ENCODE peak calls at places on chromosomes 3 and 15, in six cellular contexts. One of them, this sample, is unnamed.

GRCh38 chr3:16236856-16237393 is 27.8 kb downstream of the DPH3 start:
- DNase-seq in transverse colon: no peak
- DNase-seq in GM12878: no peak
- DNase-seq in sigmoid colon: no peak
- DNase-seq in GM12892: no peak
- DNase-seq in HCT116: no peak
- DNase-seq in this sample: no peak

GRCh38 chr3:36926292-36926897 is 18.5 kb downstream of the TRANK1 start:
- DNase-seq in HCT116: no peak
- DNase-seq in transverse colon: no peak
- DNase-seq in GM12878: no peak
- DNase-seq in GM12892: no peak
- DNase-seq in sigmoid colon: no peak
- DNase-seq in this sample: no peak

GRCh38 chr3:184354121-184354728 is 7.2 kb downstream of the CLCN2 start:
- DNase-seq in HCT116: no peak
- DNase-seq in GM12878: no peak
- DNase-seq in GM12892: peak
- DNase-seq in sigmoid colon: no peak
- DNase-seq in transverse colon: peak
- DNase-seq in this sample: peak

GRCh38 chr3:51819709-51820406 is 40.8 kb upstream of the IQCF6 start:
- DNase-seq in HCT116: peak
- DNase-seq in sigmoid colon: no peak
- DNase-seq in GM12878: no peak
- DNase-seq in GM12892: no peak
- DNase-seq in transverse colon: no peak
- DNase-seq in this sample: no peak

GRCh38 chr3:123791898-123792297 is 92.2 kb downstream of the MYLK start:
- DNase-seq in HCT116: no peak
- DNase-seq in GM12878: no peak
- DNase-seq in transverse colon: no peak
- DNase-seq in sigmoid colon: no peak
- DNase-seq in GM12892: no peak
- DNase-seq in this sample: no peak

GRCh38 chr3:60269829-60270266 is 981.4 kb downstream of the FHIT start:
- DNase-seq in GM12878: no peak
- DNase-seq in transverse colon: no peak
- DNase-seq in GM12892: no peak
- DNase-seq in sigmoid colon: no peak
- DNase-seq in HCT116: no peak
- DNase-seq in this sample: no peak

GRCh38 chr15:36109943-36110658 is 469.3 kb upstream of the CDIN1 start:
- DNase-seq in GM12892: no peak
- DNase-seq in HCT116: no peak
- DNase-seq in sigmoid colon: no peak
- DNase-seq in GM12878: no peak
- DNase-seq in transverse colon: no peak
- DNase-seq in this sample: no peak

GRCh38 chr15:23869391-23869790 is 182.3 kb upstream of the NDN start:
- DNase-seq in sigmoid colon: no peak
- DNase-seq in GM12878: no peak
- DNase-seq in transverse colon: peak
- DNase-seq in GM12892: no peak
- DNase-seq in HCT116: no peak
- DNase-seq in this sample: no peak

GRCh38 chr3:65672876-65673815 is 365.6 kb downstream of the MAGI1 start:
- DNase-seq in transverse colon: peak
- DNase-seq in HCT116: peak
- DNase-seq in GM12892: no peak
- DNase-seq in GM12878: no peak
- DNase-seq in sigmoid colon: peak
- DNase-seq in this sample: peak

GRCh38 chr3:186239321-186239720 is 122.7 kb downstream of the DGKG start:
- DNase-seq in transverse colon: no peak
- DNase-seq in GM12878: no peak
- DNase-seq in GM12892: no peak
- DNase-seq in sigmoid colon: no peak
- DNase-seq in HCT116: no peak
- DNase-seq in this sample: no peak

GRCh38 chr15:42921049-42921731 is 612 bp upstream of the TTBK2 start:
- DNase-seq in HCT116: no peak
- DNase-seq in GM12892: no peak
- DNase-seq in GM12878: no peak
- DNase-seq in sigmoid colon: peak
- DNase-seq in transverse colon: peak
- DNase-seq in this sample: no peak

GRCh38 chr15:68875377-68876116 is 54.8 kb upstream of the SPESP1 start:
- DNase-seq in GM12892: peak
- DNase-seq in sigmoid colon: peak
- DNase-seq in GM12878: peak
- DNase-seq in HCT116: peak
- DNase-seq in transverse colon: peak
- DNase-seq in this sample: peak

GRCh38 chr3:156648086-156648485 is 26.3 kb upstream of the TIPARP start:
- DNase-seq in GM12892: no peak
- DNase-seq in transverse colon: no peak
- DNase-seq in HCT116: no peak
- DNase-seq in sigmoid colon: no peak
- DNase-seq in GM12878: no peak
- DNase-seq in this sample: no peak

GRCh38 chr15:25862469-25863066 is 559 bp downstream of the ATP10A start:
- DNase-seq in GM12878: no peak
- DNase-seq in sigmoid colon: no peak
- DNase-seq in GM12892: no peak
- DNase-seq in transverse colon: no peak
- DNase-seq in HCT116: no peak
- DNase-seq in this sample: no peak

GRCh38 chr3:78589242-78589641 is 1178.6 kb downstream of the ROBO1 start:
- DNase-seq in HCT116: no peak
- DNase-seq in transverse colon: no peak
- DNase-seq in GM12878: no peak
- DNase-seq in GM12892: no peak
- DNase-seq in sigmoid colon: no peak
- DNase-seq in this sample: no peak

GRCh38 chr15:49415171-49415570 is 7.9 kb upstream of the FGF7 start:
- DNase-seq in GM12878: no peak
- DNase-seq in transverse colon: no peak
- DNase-seq in HCT116: no peak
- DNase-seq in GM12892: no peak
- DNase-seq in sigmoid colon: no peak
- DNase-seq in this sample: no peak

GRCh38 chr15:101451192-101451799 is 38.2 kb downstream of the PCSK6 start:
- DNase-seq in GM12892: no peak
- DNase-seq in GM12878: no peak
- DNase-seq in sigmoid colon: peak
- DNase-seq in transverse colon: no peak
- DNase-seq in HCT116: no peak
- DNase-seq in this sample: no peak

GRCh38 chr15:63970723-63971426 is 75.4 kb downstream of the DAPK2 start:
- DNase-seq in sigmoid colon: no peak
- DNase-seq in GM12892: peak
- DNase-seq in GM12878: peak
- DNase-seq in HCT116: no peak
- DNase-seq in transverse colon: no peak
- DNase-seq in this sample: peak

GRCh38 chr15:29018406-29018805 is 132.6 kb downstream of the APBA2 start:
- DNase-seq in transverse colon: no peak
- DNase-seq in GM12892: no peak
- DNase-seq in HCT116: no peak
- DNase-seq in sigmoid colon: no peak
- DNase-seq in GM12878: no peak
- DNase-seq in this sample: no peak

GRCh38 chr3:14441240-14441919 is 39.0 kb downstream of the SLC6A6 start:
- DNase-seq in GM12892: no peak
- DNase-seq in GM12878: no peak
- DNase-seq in HCT116: no peak
- DNase-seq in sigmoid colon: no peak
- DNase-seq in transverse colon: no peak
- DNase-seq in this sample: no peak

GRCh38 chr3:15520185-15520584 is 1.3 kb downstream of the COLQ start:
- DNase-seq in GM12892: no peak
- DNase-seq in GM12878: no peak
- DNase-seq in HCT116: no peak
- DNase-seq in sigmoid colon: no peak
- DNase-seq in transverse colon: no peak
- DNase-seq in this sample: no peak

GRCh38 chr15:78362716-78363426 is 22.7 kb downstream of the CRABP1 start:
- DNase-seq in GM12892: no peak
- DNase-seq in sigmoid colon: no peak
- DNase-seq in HCT116: no peak
- DNase-seq in GM12878: no peak
- DNase-seq in transverse colon: no peak
- DNase-seq in this sample: no peak

GRCh38 chr15:40493089-40493840 is 22.5 kb downstream of the CHST14 start:
- DNase-seq in HCT116: no peak
- DNase-seq in GM12878: no peak
- DNase-seq in sigmoid colon: no peak
- DNase-seq in transverse colon: no peak
- DNase-seq in GM12892: no peak
- DNase-seq in this sample: no peak

DNA sequence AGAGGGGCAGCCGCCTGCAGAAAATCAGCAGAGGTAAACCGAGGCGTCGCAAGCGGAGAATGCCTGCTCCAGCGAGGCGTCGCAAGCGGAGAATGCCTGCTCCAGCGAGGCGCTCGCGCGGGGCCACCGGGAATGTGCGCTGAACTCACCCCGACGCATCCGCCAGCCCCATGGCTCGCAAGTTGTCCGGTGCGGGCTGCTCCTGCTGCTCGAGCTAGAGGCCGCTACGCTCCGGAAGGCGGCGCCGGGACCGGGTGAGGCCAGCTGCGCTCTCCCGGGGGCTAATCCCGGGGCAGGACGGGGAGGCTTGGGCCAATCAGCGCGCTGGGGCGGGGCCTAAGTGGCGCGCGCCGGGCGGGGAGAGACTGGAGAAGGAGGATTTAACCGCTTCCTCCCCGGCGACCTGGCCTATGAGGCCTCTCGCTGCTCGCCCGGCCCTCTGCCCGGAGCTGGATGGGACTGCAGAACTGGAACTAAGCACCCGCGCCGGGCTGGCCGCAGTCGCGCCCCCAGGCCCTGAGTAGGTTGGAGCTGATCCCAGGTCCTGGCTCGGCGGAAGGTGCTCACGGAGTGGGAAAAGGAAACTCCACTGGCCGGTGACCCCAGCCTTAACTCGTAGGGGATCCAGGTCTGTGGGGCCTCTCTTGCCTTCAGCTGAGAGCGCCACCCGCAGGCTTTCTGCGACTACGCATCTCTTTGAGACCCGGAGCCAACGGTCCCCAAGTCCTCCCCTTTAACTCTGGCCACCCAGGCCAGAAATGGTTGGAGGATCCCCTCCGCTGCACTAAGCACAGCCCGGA is at the start of gene SLC26A6:
- DNase-seq in GM12878: peak
- DNase-seq in transverse colon: peak
- DNase-seq in GM12892: peak
- DNase-seq in HCT116: peak
- DNase-seq in sigmoid colon: peak
- DNase-seq in this sample: peak
- TF ChIP-seq POLR2A in GM12878: peak
- TF ChIP-seq POLR2A in transverse colon: peak
- TF ChIP-seq POLR2A in GM12892: peak
- TF ChIP-seq POLR2A in HCT116: peak
- TF ChIP-seq POLR2A in sigmoid colon: no peak
- TF ChIP-seq POLR2A in this sample: no peak

GRCh38 chr3:19891740-19892139 is 42.3 kb downstream of the EFHB start:
- DNase-seq in GM12892: no peak
- DNase-seq in sigmoid colon: no peak
- DNase-seq in transverse colon: peak
- DNase-seq in HCT116: no peak
- DNase-seq in GM12878: no peak
- DNase-seq in this sample: no peak

GRCh38 chr3:19888428-19889152 is 45.4 kb downstream of the EFHB start:
- DNase-seq in GM12892: no peak
- DNase-seq in HCT116: no peak
- DNase-seq in transverse colon: no peak
- DNase-seq in sigmoid colon: no peak
- DNase-seq in GM12878: no peak
- DNase-seq in this sample: no peak

GRCh38 chr3:19881852-19882251 is 52.2 kb downstream of the EFHB start:
- DNase-seq in GM12878: no peak
- DNase-seq in HCT116: no peak
- DNase-seq in GM12892: no peak
- DNase-seq in sigmoid colon: no peak
- DNase-seq in transverse colon: no peak
- DNase-seq in this sample: no peak

GRCh38 chr3:19885468-19885867 is 48.5 kb downstream of the EFHB start:
- DNase-seq in HCT116: no peak
- DNase-seq in sigmoid colon: no peak
- DNase-seq in transverse colon: no peak
- DNase-seq in GM12892: peak
- DNase-seq in GM12878: no peak
- DNase-seq in this sample: no peak

GRCh38 chr3:19886404-19886803 is 47.6 kb downstream of the EFHB start:
- DNase-seq in transverse colon: no peak
- DNase-seq in GM12878: no peak
- DNase-seq in HCT116: no peak
- DNase-seq in sigmoid colon: no peak
- DNase-seq in GM12892: no peak
- DNase-seq in this sample: no peak
- TF ChIP-seq POLR2AphosphoS5 in transverse colon: no peak
- TF ChIP-seq POLR2AphosphoS5 in GM12878: no peak
- TF ChIP-seq POLR2AphosphoS5 in HCT116: no peak
- TF ChIP-seq POLR2AphosphoS5 in sigmoid colon: no peak
- TF ChIP-seq POLR2AphosphoS5 in GM12892: no peak
- TF ChIP-seq POLR2AphosphoS5 in this sample: no peak

DNA sequence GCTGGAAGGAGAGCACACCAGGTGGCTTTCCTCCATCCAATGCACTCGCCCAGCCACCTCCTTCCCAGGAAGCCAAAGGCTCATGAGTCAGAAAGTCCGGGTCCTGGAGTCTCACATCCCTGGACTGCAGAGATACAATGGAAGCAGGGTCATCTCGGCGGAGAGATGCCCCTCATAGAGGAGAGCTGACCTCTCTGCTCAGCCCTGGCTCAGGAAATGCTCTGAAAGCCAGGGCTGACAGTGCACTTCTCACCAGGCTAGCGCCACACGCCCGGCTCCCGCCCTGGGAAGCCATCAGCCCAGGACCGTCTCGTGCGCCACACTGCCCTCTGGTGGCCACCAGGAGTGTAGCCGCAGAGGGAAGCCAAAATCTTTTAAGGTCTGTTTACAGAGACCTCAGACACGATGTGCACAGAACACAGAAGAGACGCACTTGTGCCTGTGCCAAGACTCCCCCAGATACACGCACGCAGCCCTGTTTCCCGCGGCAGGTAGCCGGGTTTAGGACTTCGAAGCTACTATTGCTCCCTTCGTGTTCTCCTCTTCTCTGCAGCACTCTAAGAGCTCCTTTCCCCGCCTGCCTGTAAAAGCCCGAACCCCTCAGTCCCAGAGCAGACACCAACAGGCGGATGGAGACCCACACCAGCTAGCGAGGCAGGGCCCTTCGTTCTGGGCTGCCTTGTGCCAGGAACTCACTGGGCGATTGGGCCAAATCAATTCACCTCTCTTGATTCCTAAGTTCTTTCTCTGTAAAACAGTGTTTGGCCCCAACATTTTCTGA is 9.7 kb downstream of the NTRK3 start:
- DNase-seq in HCT116: peak
- DNase-seq in GM12878: no peak
- DNase-seq in GM12892: peak
- DNase-seq in transverse colon: peak
- DNase-seq in sigmoid colon: peak
- DNase-seq in this sample: peak
- TF ChIP-seq POLR2A in HCT116: no peak
- TF ChIP-seq POLR2A in GM12878: no peak
- TF ChIP-seq POLR2A in GM12892: no peak
- TF ChIP-seq POLR2A in transverse colon: no peak
- TF ChIP-seq POLR2A in sigmoid colon: no peak
- TF ChIP-seq POLR2A in this sample: no peak

GRCh38 chr3:54565956-54566355 is 361.9 kb downstream of the LRTM1 start:
- DNase-seq in GM12878: no peak
- DNase-seq in HCT116: no peak
- DNase-seq in GM12892: no peak
- DNase-seq in transverse colon: no peak
- DNase-seq in sigmoid colon: no peak
- DNase-seq in this sample: no peak
- TF ChIP-seq POLR2AphosphoS5 in GM12878: no peak
- TF ChIP-seq POLR2AphosphoS5 in HCT116: no peak
- TF ChIP-seq POLR2AphosphoS5 in GM12892: no peak
- TF ChIP-seq POLR2AphosphoS5 in transverse colon: no peak
- TF ChIP-seq POLR2AphosphoS5 in sigmoid colon: no peak
- TF ChIP-seq POLR2AphosphoS5 in this sample: no peak

This sample was measured in GM12891.